ENCODE peak calls at places on chromosomes 2 and 18, in four cellular contexts. L is K562, X is HepG2, Z is HCT116. Y is an unnamed sample.

GRCh38 chr2:213202006-213202405 is 50.6 kb upstream of the IKZF2 start:
- DNase-seq in X (no peak), Z (no peak), L (no peak), Y (no peak)

GRCh38 chr2:23414876-23415275 is 29.9 kb downstream of the KLHL29 start:
- DNase-seq in L (peak; percentile 21), X (peak; percentile 21), Z (no peak), Y (no peak)

GRCh38 chr2:226489765-226490164 is 309.9 kb downstream of the IRS1 start:
- DNase-seq in L (no peak), X (no peak), Z (no peak), Y (no peak)

GRCh38 chr18:13264091-13264777 is 45.7 kb downstream of the LDLRAD4 start:
- DNase-seq in L (no peak), X (no peak), Z (no peak), Y (no peak)

GRCh38 chr2:27710176-27710575 is 46.5 kb downstream of the SLC4A1AP start:
- DNase-seq in Z (no peak), L (no peak), X (no peak), Y (no peak)

GRCh38 chr2:42813773-42814172 is 21.4 kb upstream of the HAAO start:
- DNase-seq in L (no peak), Z (no peak), X (no peak), Y (no peak)

GRCh38 chr2:47038656-47039501 is 116.2 kb downstream of the STPG4 start:
- DNase-seq in Z (no peak), L (peak; percentile 6), X (no peak), Y (no peak)

GRCh38 chr18:37409870-37410269 is 155.7 kb downstream of the CELF4 start:
- DNase-seq in L (no peak), X (no peak), Z (no peak), Y (no peak)

GRCh38 chr18:56460590-56460989 is 177.8 kb downstream of the TXNL1 start:
- DNase-seq in X (no peak), L (no peak), Z (no peak), Y (no peak)

GRCh38 chr2:57408587-57408986 is 638.0 kb upstream of the VRK2 start:
- DNase-seq in Z (no peak), X (no peak), L (no peak), Y (no peak)

GRCh38 chr2:145760781-145761649 is 1241.1 kb upstream of the ZEB2 start:
- DNase-seq in L (no peak), Z (no peak), X (peak; percentile 96), Y (peak; percentile 56)

GRCh38 chr2:187580462-187581124 is 26.4 kb upstream of the TFPI start:
- DNase-seq in X (peak; percentile 76), L (peak; percentile 80), Z (peak; percentile 69), Y (peak; percentile 61)

GRCh38 chr18:28766027-28766426 is 589.1 kb upstream of the CDH2 start:
- DNase-seq in X (no peak), L (no peak), Z (no peak), Y (no peak)

GRCh38 chr2:137380610-137381009 is 583.7 kb upstream of the HNMT start:
- DNase-seq in X (no peak), Z (no peak), L (no peak), Y (no peak)

GRCh38 chr18:22282311-22283235 is 113.2 kb downstream of the GATA6 start:
- DNase-seq in L (no peak), Z (peak; percentile 63), X (peak; percentile 86), Y (peak; percentile 20)

GRCh38 chr2:113230531-113230930 is 48.2 kb downstream of the PAX8 start:
- DNase-seq in Z (no peak), L (no peak), X (no peak), Y (no peak)

GRCh38 chr2:231664727-231665126 is 43.6 kb upstream of the PTMA start:
- DNase-seq in Z (no peak), L (peak; percentile 55), X (no peak), Y (no peak)

GRCh38 chr2:1097086-1097485 is 146.4 kb downstream of the SNTG2 start:
- DNase-seq in L (no peak), Z (no peak), X (no peak), Y (no peak)

GRCh38 chr2:9250091-9250490 is 43.5 kb downstream of the ASAP2 start:
- DNase-seq in X (no peak), L (no peak), Z (no peak), Y (no peak)

GRCh38 chr2:64230540-64230939 is 86.3 kb upstream of the PELI1 start:
- DNase-seq in Z (no peak), X (no peak), L (no peak), Y (no peak)

GRCh38 chr2:58497189-58497588 is 256.1 kb upstream of the FANCL start:
- DNase-seq in L (no peak), Z (no peak), X (no peak), Y (no peak)

GRCh38 chr18:10406172-10406663 is 48.2 kb upstream of the APCDD1 start:
- DNase-seq in X (no peak), L (no peak), Z (no peak), Y (no peak)

GRCh38 chr2:200089040-200089755 is 133.8 kb downstream of the MAIP1 start:
- DNase-seq in L (no peak), X (no peak), Z (no peak), Y (no peak)

GRCh38 chr18:56869189-56869777 is 218.1 kb downstream of the WDR7 start:
- DNase-seq in L (peak; percentile 32), X (peak; percentile 32), Z (peak; percentile 55), Y (peak; percentile 36)

GRCh38 chr2:28676153-28676835 is 75.3 kb upstream of the PPP1CB start:
- DNase-seq in L (no peak), Z (no peak), X (no peak), Y (no peak)

GRCh38 chr18:8800876-8801262 is 95.5 kb downstream of the MTCL1 start:
- DNase-seq in L (no peak), X (no peak), Z (no peak), Y (peak; percentile 4)

GRCh38 chr2:231673348-231673770 is 35.0 kb upstream of the PTMA start:
- DNase-seq in L (peak; percentile 60), X (peak; percentile 84), Z (peak; percentile 84), Y (no peak)

GRCh38 chr2:191839918-191840804 is 6.7 kb downstream of the CAVIN2 start:
- DNase-seq in L (no peak), X (no peak), Z (no peak), Y (no peak)

GRCh38 chr2:46239847-46240181 is 57.4 kb upstream of the EPAS1 start:
- DNase-seq in X (no peak), L (no peak), Z (no peak), Y (no peak)

GRCh38 chr2:239002960-239003932 is 155.4 kb downstream of the TWIST2 start:
- DNase-seq in L (no peak), Z (no peak), X (no peak), Y (no peak)

GRCh38 chr2:133821107-133821760 is 253.0 kb upstream of the NCKAP5 start:
- DNase-seq in L (no peak), Z (no peak), X (no peak), Y (no peak)

GRCh38 chr2:100198461-100199230 is 56.3 kb upstream of the AFF3 start:
- DNase-seq in L (no peak), Z (no peak), X (no peak), Y (no peak)

GRCh38 chr2:82690757-82691411 is 1768.2 kb downstream of the SUCLG1 start:
- DNase-seq in L (no peak), X (no peak), Z (no peak), Y (no peak)

GRCh38 chr2:46334389-46335345 is 37.5 kb downstream of the EPAS1 start:
- DNase-seq in X (no peak), Z (no peak), L (no peak), Y (no peak)

GRCh38 chr2:38170098-38170497 is 94.1 kb upstream of the CYP1B1 start:
- DNase-seq in X (no peak), Z (no peak), L (no peak), Y (no peak)

DNA sequence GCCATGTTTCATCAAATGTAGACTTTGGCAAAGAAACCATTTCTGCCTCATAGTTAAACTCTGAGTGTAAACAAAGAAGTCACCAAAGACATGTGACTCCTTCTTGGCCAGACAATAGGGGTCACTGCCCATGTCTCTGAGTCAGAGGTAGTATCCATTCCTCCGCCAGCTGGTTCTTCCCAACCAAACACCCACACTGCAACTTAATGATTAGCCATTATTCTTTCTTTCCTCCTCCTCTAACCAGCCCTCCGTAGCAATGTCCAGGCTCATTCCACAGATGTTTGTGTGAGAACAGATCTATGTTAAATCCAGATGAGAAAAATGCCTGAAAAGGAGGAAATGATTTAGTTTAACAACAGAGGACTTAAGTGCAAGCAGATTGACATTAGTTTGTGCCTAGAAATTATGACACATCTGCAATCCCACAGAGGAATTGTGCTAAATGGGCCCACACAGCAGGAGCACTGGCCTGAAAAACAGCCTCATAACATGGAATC is 127.9 kb upstream of the SH3BP4 start:
- DNase-seq in L (no peak), X (peak; percentile 80), Z (no peak), Y (peak; percentile 24)
- TF ChIP-seq POLR2AphosphoS5 in L (no peak), X (no peak), Z (no peak), Y (no peak)

GRCh38 chr18:63421514-63421913 is 762 bp downstream of the VPS4B start:
- DNase-seq in X (no peak), Z (no peak), L (no peak), Y (no peak)
- TF ChIP-seq CTCF in X (no peak), Z (no peak), L (no peak), Y (no peak)

GRCh38 chr18:1806884-1807615 is 764.3 kb downstream of the METTL4 start:
- DNase-seq in Z (no peak), L (no peak), X (no peak), Y (no peak)
- TF ChIP-seq TCF7L2 in Z (no peak), L (no peak), X (no peak), Y (no peak)

GRCh38 chr2:98153402-98153938 is 66.5 kb downstream of the VWA3B start:
- DNase-seq in Z (no peak), X (no peak), L (no peak), Y (no peak)
- TF ChIP-seq POLR2AphosphoS5 in Z (no peak), X (no peak), L (no peak), Y (no peak)

GRCh38 chr2:198322275-198322674 is 517.9 kb downstream of the PLCL1 start:
- DNase-seq in X (no peak), L (peak; percentile 12), Z (no peak), Y (no peak)
- TF ChIP-seq CTCF in X (peak; percentile 47), L (peak; percentile 28), Z (peak; percentile 76), Y (peak; percentile 53)

Y was measured in Panc1.